ENCODE peak calls at places on chromosomes 4 and X, in six cellular contexts. M, Z, V, A, C and T are unnamed samples.

GRCh38 chrX:124501566-124501965 is 155.2 kb downstream of the SH2D1A start:
- DNase-seq in Z (no peak), M (no peak), C (no peak), A (no peak), V (no peak), T (no peak)

GRCh38 chr4:158996669-158997074 is 106.2 kb upstream of the RAPGEF2 start:
- DNase-seq in Z (peak; percentile 64), C (peak; percentile 91), M (no peak), A (peak; percentile 93), V (peak; percentile 98), T (peak; percentile 93)

GRCh38 chr4:169334335-169334734 is 63.6 kb upstream of the SH3RF1 start:
- DNase-seq in A (no peak), M (no peak), Z (no peak), V (no peak), C (no peak), T (no peak)

GRCh38 chr4:98522603-98523395 is 135.6 kb downstream of the TSPAN5 start:
- DNase-seq in C (peak; percentile 92), V (peak; percentile 98), A (peak; percentile 87), M (no peak), Z (no peak), T (peak; percentile 87)

GRCh38 chrX:1925053-1925481 is 310.2 kb downstream of the ASMT start:
- DNase-seq in Z (peak; percentile 10), A (no peak), V (no peak), M (no peak), C (no peak), T (peak; percentile 14)

GRCh38 chr4:98150092-98150761 is 7.0 kb upstream of the STPG2 start:
- DNase-seq in Z (no peak), V (peak; percentile 5), C (no peak), A (no peak), M (no peak), T (peak; percentile 64)

GRCh38 chr4:22668301-22668700 is 24.4 kb upstream of the GBA3 start:
- DNase-seq in M (no peak), A (no peak), V (peak; percentile 67), Z (no peak), C (peak; percentile 16), T (peak; percentile 84)

GRCh38 chr4:126991965-126992364 is 640.8 kb upstream of the INTU start:
- DNase-seq in C (no peak), A (no peak), M (no peak), V (peak; percentile 50), Z (no peak), T (peak; percentile 55)

GRCh38 chr4:31674313-31674947 is 954.3 kb downstream of the PCDH7 start:
- DNase-seq in A (peak; percentile 23), V (no peak), Z (no peak), C (peak; percentile 30), M (no peak), T (peak; percentile 51)

GRCh38 chr4:52259978-52260377 is 208.9 kb downstream of the SPATA18 start:
- DNase-seq in A (no peak), Z (no peak), M (no peak), V (no peak), C (no peak), T (no peak)

GRCh38 chr4:113026556-113026955 is 22.9 kb upstream of the ANK2 start:
- DNase-seq in Z (no peak), V (peak; percentile 72), C (peak; percentile 32), M (no peak), A (no peak), T (peak; percentile 56)

GRCh38 chr4:145207934-145208333 is 27.5 kb upstream of the OTUD4 start:
- DNase-seq in A (no peak), M (no peak), Z (no peak), C (no peak), V (no peak), T (no peak)

GRCh38 chrX:37816766-37817165 is 30.6 kb downstream of the DYNLT3 start:
- DNase-seq in M (no peak), C (no peak), V (no peak), Z (no peak), A (no peak), T (no peak)

GRCh38 chr4:188372856-188373255 is 233.6 kb downstream of the TRIML1 start:
- DNase-seq in Z (no peak), M (no peak), A (peak; percentile 67), C (peak; percentile 33), V (no peak), T (peak; percentile 48)

GRCh38 chr4:8071741-8072140 is 86.9 kb downstream of the ABLIM2 start:
- DNase-seq in A (no peak), Z (no peak), M (peak; percentile 53), V (no peak), C (no peak), T (no peak)
- H3K27me3 ChIP-seq in A (no peaks in the 10 kb centered on the region), Z (no peaks in the 10 kb centered on the region), M (no peaks in the 10 kb centered on the region), V (no peaks in the 10 kb centered on the region), C (peaks cover 53% of the 10 kb centered on the region), T (peaks cover 76% of the 10 kb centered on the region)

GRCh38 chr4:119028296-119028695 is 107.3 kb upstream of the MYOZ2 start:
- DNase-seq in A (no peak), C (no peak), V (no peak), Z (no peak), M (no peak), T (no peak)

GRCh38 chr4:119030536-119030890 is 105.1 kb upstream of the MYOZ2 start:
- DNase-seq in Z (no peak), M (peak; percentile 68), A (no peak), C (no peak), V (no peak), T (no peak)

GRCh38 chr4:119031218-119031617 is 104.4 kb upstream of the MYOZ2 start:
- DNase-seq in M (no peak), C (no peak), Z (no peak), A (no peak), V (no peak), T (no peak)

GRCh38 chr4:119027815-119028214 is 107.8 kb upstream of the MYOZ2 start:
- DNase-seq in A (no peak), M (no peak), V (no peak), C (no peak), Z (no peak), T (no peak)

GRCh38 chr4:119029847-119030535 is 105.6 kb upstream of the MYOZ2 start:
- DNase-seq in Z (no peak), V (no peak), M (peak; percentile 71), A (no peak), C (no peak), T (no peak)
- H3K4me1 ChIP-seq in Z (peaks cover 10% of the 10 kb centered on the region), V (peaks cover 14% of the 10 kb centered on the region), M (peaks cover 4% of the 10 kb centered on the region), A (peaks cover 2% of the 10 kb centered on the region), C (peaks cover 2% of the 10 kb centered on the region), T (peaks cover 34% of the 10 kb centered on the region)

GRCh38 chr4:1081689-1082040 is 31.7 kb downstream of the RNF212 start:
- DNase-seq in V (peak; percentile 38), A (no peak), C (peak; percentile 3), M (no peak), Z (no peak), T (no peak)
- H3K27me3 ChIP-seq in V (peaks cover 2% of the 10 kb centered on the region), A (peaks cover 9% of the 10 kb centered on the region), C (peaks cover 8% of the 10 kb centered on the region), M (no peaks in the 10 kb centered on the region), Z (no peaks in the 10 kb centered on the region), T (peaks cover 6% of the 10 kb centered on the region)

DNA sequence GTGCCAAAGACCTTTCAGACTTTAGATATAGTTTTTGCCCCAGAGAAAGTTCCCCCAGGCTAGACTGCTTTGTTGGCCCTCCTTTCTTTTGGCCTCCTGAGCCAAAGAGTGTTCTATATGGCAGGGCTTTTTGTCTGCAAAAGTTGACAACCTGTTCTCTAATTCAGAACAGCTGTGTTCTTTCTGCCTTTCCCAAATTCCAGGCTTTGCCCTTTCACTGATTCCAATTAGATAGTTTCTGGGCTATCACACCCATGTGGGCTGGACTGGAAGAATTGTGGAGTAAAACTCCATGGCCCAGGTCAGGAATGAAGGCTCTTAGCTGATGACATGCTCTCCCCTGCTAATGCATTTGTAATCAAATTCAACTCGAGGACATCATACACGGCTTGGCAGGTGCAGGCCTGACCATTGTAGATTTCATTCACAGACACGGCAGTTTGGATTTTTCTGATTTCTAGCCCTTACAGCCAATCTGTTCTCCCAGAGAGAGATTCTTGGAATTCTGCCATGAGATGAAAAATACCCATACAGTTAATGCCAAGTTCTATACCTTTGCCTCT is 19.4 kb downstream of the BMP3 start:
- DNase-seq in M (no peak), V (no peak), Z (no peak), A (no peak), C (no peak), T (peak; percentile 58)
- H3K4me1 ChIP-seq in M (no peaks in the 10 kb centered on the region), V (no peaks in the 10 kb centered on the region), Z (no peaks in the 10 kb centered on the region), A (no peaks in the 10 kb centered on the region), C (no peaks in the 10 kb centered on the region), T (peaks cover 11% of the 10 kb centered on the region)

GRCh38 chrX:84205276-84205675 is 17.3 kb upstream of the RPS6KA6 start:
- DNase-seq in C (no peak), M (no peak), Z (no peak), A (no peak), V (no peak), T (no peak)
- H3K27me3 ChIP-seq in C (no peaks in the 10 kb centered on the region), M (no peaks in the 10 kb centered on the region), Z (peaks cover 4% of the 10 kb centered on the region), A (no peaks in the 10 kb centered on the region), V (no peaks in the 10 kb centered on the region), T (peaks cover 7% of the 10 kb centered on the region)

DNA sequence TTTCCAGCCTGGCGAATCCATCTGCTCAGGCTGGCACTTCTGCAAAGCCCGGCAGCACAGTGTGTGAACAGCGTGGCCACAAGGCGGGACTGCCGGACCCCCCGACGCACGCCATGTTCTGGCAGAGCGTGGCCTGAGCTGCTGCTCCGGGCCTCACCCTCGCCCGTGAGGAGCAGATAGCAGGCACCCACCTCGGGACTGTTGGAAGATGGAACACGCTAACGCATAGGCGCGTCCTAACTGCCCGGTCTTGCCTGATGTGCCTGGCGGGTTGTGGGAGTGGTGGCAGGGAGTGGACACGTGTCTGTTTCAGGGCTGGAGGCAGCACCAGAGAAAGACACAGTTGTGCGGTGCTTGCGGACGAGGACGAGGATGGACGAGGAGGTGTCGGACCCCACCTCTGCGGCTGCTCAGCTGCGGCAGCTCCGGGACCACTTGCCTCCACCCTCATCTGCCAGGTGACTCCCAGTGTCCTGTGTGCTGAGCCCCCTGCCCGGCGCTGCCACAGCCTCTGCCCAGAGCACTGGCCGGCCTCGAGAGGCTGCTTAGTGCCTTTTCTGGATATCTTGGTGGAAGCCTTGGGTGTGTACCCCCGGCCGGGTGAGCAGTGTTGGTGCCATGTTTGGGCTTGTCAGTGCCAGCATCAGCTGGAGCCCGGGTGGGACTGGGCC is 28.2 kb downstream of the UVSSA start:
- DNase-seq in A (no peak), M (peak; percentile 64), C (no peak), Z (no peak), V (no peak), T (no peak)
- H3K4me1 ChIP-seq in A (no peaks in the 10 kb centered on the region), M (no peaks in the 10 kb centered on the region), C (no peaks in the 10 kb centered on the region), Z (no peaks in the 10 kb centered on the region), V (no peaks in the 10 kb centered on the region), T (no peaks in the 10 kb centered on the region)

DNA sequence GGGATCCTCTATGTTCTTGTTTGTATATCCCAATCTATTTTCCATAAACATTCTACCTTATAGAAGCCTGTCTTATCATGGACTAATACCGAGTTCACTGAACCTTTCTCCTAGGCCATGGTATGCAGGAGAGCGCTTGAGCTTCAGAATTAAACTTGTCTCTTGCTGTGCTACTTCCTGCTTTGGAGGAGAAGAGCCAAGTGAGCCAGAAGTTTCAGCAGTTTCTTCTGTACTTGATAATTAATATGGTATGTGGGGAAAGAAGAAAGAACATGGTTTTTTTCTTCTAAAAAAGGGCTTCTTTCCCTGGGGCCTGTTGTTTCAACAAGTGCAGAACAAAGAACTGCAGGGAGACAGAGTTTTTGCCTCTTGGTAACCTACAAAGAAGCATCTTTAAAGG is 172.8 kb downstream of the ATG4A start:
- DNase-seq in M (no peak), Z (no peak), V (no peak), A (no peak), C (no peak), T (peak; percentile 26)
- H3K27me3 ChIP-seq in M (no peaks in the 10 kb centered on the region), Z (no peaks in the 10 kb centered on the region), V (no peaks in the 10 kb centered on the region), A (no peaks in the 10 kb centered on the region), C (no peaks in the 10 kb centered on the region), T (peaks cover 16% of the 10 kb centered on the region)